ENCODE peak calls at places on chromosome 14, in six cellular contexts. E is NCI-H1930; O is NCI-H2107; X is HCEC 1CT; D is activated T-helper 1 cell treated with anti-CD3 and anti-CD28 coated beads, Interleukin-2, amount 50 U/mL, for 16 hours; I is T-helper 1 cell. N is an unnamed sample.

GRCh38 chr14:51603495-51603894 is 48.2 kb upstream of the FRMD6 start:
- DNase-seq in D (no peak), O (no peak), I (no peak), X (no peak), E (no peak), N (no peak)

GRCh38 chr14:24535737-24536136 is 27.7 kb upstream of the CMA1 start:
- DNase-seq in D (no peak), I (no peak), X (no peak), E (no peak), O (no peak), N (no peak)

GRCh38 chr14:104688755-104689619 is at the start of gene INF2:
- DNase-seq in X (peak), D (no peak), O (peak), I (peak), E (no peak), N (no peak)

GRCh38 chr14:60807971-60808370 is 73.4 kb downstream of the MNAT1 start:
- DNase-seq in E (no peak), D (no peak), X (peak), I (no peak), O (no peak), N (no peak)

GRCh38 chr14:72909163-72909562 is 15.3 kb upstream of the DPF3 start:
- DNase-seq in D (no peak), O (no peak), X (no peak), I (no peak), E (no peak), N (no peak)

GRCh38 chr14:41609704-41610183 is 3.1 kb downstream of the LRFN5 start:
- DNase-seq in O (peak), X (no peak), E (peak), D (no peak), I (no peak), N (no peak)

GRCh38 chr14:61719344-61720301 is 24.3 kb downstream of the HIF1A start:
- DNase-seq in E (no peak), I (no peak), X (no peak), O (no peak), D (no peak), N (no peak)

GRCh38 chr14:101009531-101009930 is 106.0 kb upstream of the RTL1 start:
- DNase-seq in D (no peak), O (no peak), X (no peak), I (no peak), E (no peak), N (no peak)

GRCh38 chr14:101237241-101237616 is 324.1 kb upstream of the DIO3 start:
- DNase-seq in X (no peak), I (no peak), O (no peak), D (no peak), E (no peak), N (no peak)

GRCh38 chr14:61750708-61751474 is 11.3 kb upstream of the SNAPC1 start:
- DNase-seq in I (peak), O (peak), E (no peak), X (peak), D (peak), N (peak)

GRCh38 chr14:72075649-72076334 is 143.6 kb downstream of the RGS6 start:
- DNase-seq in X (no peak), E (no peak), I (no peak), O (no peak), D (no peak), N (no peak)

GRCh38 chr14:42532194-42532593 is 925.5 kb downstream of the LRFN5 start:
- DNase-seq in D (no peak), I (no peak), X (no peak), E (no peak), O (no peak), N (no peak)

GRCh38 chr14:103281496-103282231 is 52.4 kb upstream of the EIF5 start:
- DNase-seq in E (peak), X (peak), D (no peak), I (no peak), O (peak), N (no peak)

GRCh38 chr14:33800735-33801163 is 150.1 kb downstream of the EGLN3 start:
- DNase-seq in I (no peak), O (no peak), D (no peak), E (no peak), X (no peak), N (no peak)

GRCh38 chr14:102849522-102850379 is 72.5 kb downstream of the TRAF3 start:
- DNase-seq in X (peak), O (no peak), E (no peak), D (no peak), I (no peak), N (no peak)

GRCh38 chr14:55398679-55399078 is 13.0 kb downstream of the ATG14 start:
- DNase-seq in I (no peak), E (no peak), D (no peak), O (no peak), X (peak), N (no peak)

GRCh38 chr14:27366596-27366995 is 768.8 kb upstream of the NOVA1 start:
- DNase-seq in X (peak), I (no peak), E (no peak), O (no peak), D (no peak), N (no peak)

GRCh38 chr14:24991821-24992220 is 58.1 kb downstream of the STXBP6 start:
- DNase-seq in X (no peak), E (no peak), I (no peak), O (no peak), D (no peak), N (no peak)

GRCh38 chr14:75389679-75390078 is 38.1 kb upstream of the JDP2 start:
- DNase-seq in X (peak), D (no peak), I (no peak), O (no peak), E (no peak), N (no peak)